ENCODE peak calls at places on chromosomes 6 and 20, in eight cellular contexts. M, N, Z, J, X, V, E and Q are unnamed samples.
A peak's percentile ranks its signal among the peaks of the same experiment; 100 is the strongest.

GRCh38 chr6:158205220-158205944 is 37.2 kb downstream of the GTF2H5 start:
- DNase-seq in M (no peak), N (no peak), Z (no peak), J (peak; percentile 40), X (no peak), V (peak; percentile 88), E (no peak), Q (peak; percentile 68)

GRCh38 chr6:150208606-150209352 is 65.9 kb downstream of the PPP1R14C start:
- DNase-seq in M (no peak), N (no peak), Z (no peak), J (no peak), X (peak; percentile 51), V (no peak), E (no peak), Q (no peak)

GRCh38 chr6:15796844-15797243 is 134.0 kb upstream of the DTNBP1 start:
- DNase-seq in M (no peak), N (no peak), Z (no peak), J (no peak), X (peak; percentile 3), V (no peak), E (no peak), Q (no peak)

GRCh38 chr20:37940161-37940560 is 37.2 kb downstream of the VSTM2L start:
- DNase-seq in M (no peak), N (no peak), Z (no peak), J (peak; percentile 14), X (no peak), V (no peak), E (no peak), Q (no peak)

GRCh38 chr6:25012657-25013056 is 76.9 kb upstream of the RIPOR2 start:
- DNase-seq in M (no peak), N (peak; percentile 53), Z (no peak), J (no peak), X (peak; percentile 92), V (no peak), E (no peak), Q (no peak)

GRCh38 chr20:13425401-13425800 is 204.3 kb downstream of the ISM1 start:
- DNase-seq in M (no peak), N (no peak), Z (no peak), J (no peak), X (no peak), V (no peak), E (no peak), Q (no peak)

GRCh38 chr6:142569676-142570075 is 267.9 kb downstream of the ADGRG6 start:
- DNase-seq in M (no peak), N (no peak), Z (no peak), J (no peak), X (peak; percentile 31), V (peak; percentile 51), E (no peak), Q (peak; percentile 22)

GRCh38 chr6:42217165-42217522 is 517 bp downstream of the MRPS10 start:
- DNase-seq in M (no peak), N (no peak), Z (no peak), J (no peak), X (peak; percentile 24), V (no peak), E (no peak), Q (no peak)

GRCh38 chr20:1824834-1825233 is 70.4 kb upstream of the SIRPA start:
- DNase-seq in M (no peak), N (no peak), Z (no peak), J (no peak), X (peak; percentile 40), V (no peak), E (no peak), Q (no peak)

GRCh38 chr20:6882911-6883310 is 115.4 kb downstream of the BMP2 start:
- DNase-seq in M (no peak), N (peak; percentile 94), Z (no peak), J (no peak), X (peak; percentile 59), V (no peak), E (no peak), Q (no peak)

GRCh38 chr6:3940703-3941102 is 91.5 kb downstream of the FAM50B start:
- DNase-seq in M (no peak), N (no peak), Z (no peak), J (no peak), X (no peak), V (no peak), E (no peak), Q (no peak)

GRCh38 chr6:144613859-144614258 is 328.7 kb downstream of the UTRN start:
- DNase-seq in M (no peak), N (no peak), Z (no peak), J (no peak), X (no peak), V (no peak), E (no peak), Q (no peak)

GRCh38 chr6:26045939-26046368 is 41.3 kb upstream of the HFE start:
- DNase-seq in M (no peak), N (no peak), Z (no peak), J (no peak), X (no peak), V (no peak), E (no peak), Q (no peak)

GRCh38 chr6:147567141-147567805 is 58.8 kb downstream of the SAMD5 start:
- DNase-seq in M (no peak), N (no peak), Z (no peak), J (no peak), X (no peak), V (no peak), E (no peak), Q (no peak)

GRCh38 chr6:137766596-137767370 is 100.3 kb upstream of the TNFAIP3 start:
- DNase-seq in M (no peak), N (no peak), Z (no peak), J (no peak), X (peak; percentile 21), V (no peak), E (no peak), Q (no peak)

GRCh38 chr20:58613061-58613854 is 37.8 kb upstream of the STX16 start:
- DNase-seq in M (no peak), N (no peak), Z (no peak), J (no peak), X (no peak), V (no peak), E (no peak), Q (no peak)

GRCh38 chr6:104638841-104639290 is 220.9 kb downstream of the HACE1 start:
- DNase-seq in M (no peak), N (no peak), Z (no peak), J (no peak), X (peak; percentile 59), V (no peak), E (no peak), Q (no peak)

GRCh38 chr20:62617711-62618483 is 24.4 kb upstream of the SLCO4A1 start:
- DNase-seq in M (no peak), N (no peak), Z (no peak), J (peak; percentile 46), X (no peak), V (no peak), E (peak; percentile 36), Q (no peak)

GRCh38 chr20:23147964-23148720 is 62.0 kb upstream of the CD93 start:
- DNase-seq in M (no peak), N (no peak), Z (no peak), J (peak; percentile 54), X (peak; percentile 92), V (no peak), E (no peak), Q (no peak)

GRCh38 chr6:111809264-111809663 is 64.0 kb downstream of the FYN start:
- DNase-seq in M (no peak), N (peak; percentile 43), Z (no peak), J (no peak), X (no peak), V (no peak), E (no peak), Q (no peak)

GRCh38 chr6:46466570-46466969 is 24.7 kb downstream of the RCAN2 start:
- DNase-seq in M (no peak), N (no peak), Z (no peak), J (no peak), X (no peak), V (peak; percentile 33), E (no peak), Q (no peak)

GRCh38 chr6:76707630-76708029 is 635.2 kb upstream of the IMPG1 start:
- DNase-seq in M (no peak), N (no peak), Z (no peak), J (no peak), X (no peak), V (no peak), E (no peak), Q (no peak)

GRCh38 chr6:223763-224162 is 68.5 kb upstream of the DUSP22 start:
- DNase-seq in M (no peak), N (no peak), Z (no peak), J (no peak), X (no peak), V (no peak), E (no peak), Q (no peak)

GRCh38 chr20:25233016-25233772 is 14.7 kb upstream of the PYGB start:
- DNase-seq in M (no peak), N (no peak), Z (no peak), J (peak; percentile 94), X (peak; percentile 77), V (no peak), E (no peak), Q (peak; percentile 29)

GRCh38 chr6:129732034-129732433 is 22.1 kb upstream of the ARHGAP18 start:
- DNase-seq in M (no peak), N (no peak), Z (no peak), J (no peak), X (no peak), V (no peak), E (no peak), Q (no peak)

GRCh38 chr6:29519291-29520010 is 31.7 kb upstream of the MAS1L start:
- DNase-seq in M (no peak), N (no peak), Z (no peak), J (no peak), X (no peak), V (no peak), E (no peak), Q (no peak)